ENCODE peak calls at places on chromosomes 13 and 19, in five cellular contexts. A, P, X, O and H are unnamed samples.
A peak's percentile ranks its signal among the peaks of the same experiment; 100 is the strongest.

GRCh38 chr13:91135949-91136348 is 211.5 kb upstream of the MIR17HG start:
- DNase-seq in A (no peak), P (no peak), X (no peak), O (no peak), H (no peak)

GRCh38 chr19:480016-480855 is 16.1 kb upstream of the MADCAM1 start:
- DNase-seq in A (peak; percentile 55), P (peak; percentile 55), X (peak; percentile 43), O (peak; percentile 87), H (no peak)

GRCh38 chr13:98246538-98247172 is 69.6 kb upstream of the RNF113B start:
- DNase-seq in A (no peak), P (no peak), X (no peak), O (no peak), H (no peak)

GRCh38 chr13:27170521-27171243 is 929 bp downstream of the USP12 start:
- DNase-seq in A (peak; percentile 63), P (peak; percentile 45), X (peak; percentile 36), O (peak; percentile 40), H (peak; percentile 80)

GRCh38 chr19:10431254-10431942 is 11.1 kb downstream of the PDE4A start:
- DNase-seq in A (no peak), P (no peak), X (peak; percentile 22), O (no peak), H (no peak)

GRCh38 chr13:106121173-106121754 is 414.2 kb downstream of the EFNB2 start:
- DNase-seq in A (no peak), P (no peak), X (no peak), O (no peak), H (no peak)

GRCh38 chr19:14582894-14583340 is at the start of gene CLEC17A:
- DNase-seq in A (no peak), P (no peak), X (no peak), O (no peak), H (no peak)

GRCh38 chr13:35225582-35225981 is 250.9 kb downstream of the MAB21L1 start:
- DNase-seq in A (no peak), P (no peak), X (no peak), O (no peak), H (no peak)

GRCh38 chr13:94548382-94549240 is 47.3 kb downstream of the TGDS start:
- DNase-seq in A (no peak), P (peak; percentile 39), X (peak; percentile 58), O (peak; percentile 53), H (peak; percentile 70)
- TF ChIP-seq CTCF in A (peak; percentile 37), P (no peak), X (no peak), O (peak; percentile 2), H (peak; percentile 16)

GRCh38 chr19:42529248-42529764 is 1.0 kb upstream of the CEACAM1 start:
- DNase-seq in A (peak; percentile 63), P (peak; percentile 73), X (peak; percentile 49), O (peak; percentile 70), H (peak; percentile 69)
- TF ChIP-seq CTCF in A (peak; percentile 94), P (peak; percentile 96), X (peak; percentile 95), O (peak; percentile 94), H (peak; percentile 94)

GRCh38 chr19:27774827-27775226 is 1438.1 kb downstream of the UQCRFS1 start:
- DNase-seq in A (no peak), P (no peak), X (no peak), O (no peak), H (peak; percentile 58)
- TF ChIP-seq CTCF in A (no peak), P (peak; percentile 32), X (peak; percentile 34), O (no peak), H (peak; percentile 23)

DNA sequence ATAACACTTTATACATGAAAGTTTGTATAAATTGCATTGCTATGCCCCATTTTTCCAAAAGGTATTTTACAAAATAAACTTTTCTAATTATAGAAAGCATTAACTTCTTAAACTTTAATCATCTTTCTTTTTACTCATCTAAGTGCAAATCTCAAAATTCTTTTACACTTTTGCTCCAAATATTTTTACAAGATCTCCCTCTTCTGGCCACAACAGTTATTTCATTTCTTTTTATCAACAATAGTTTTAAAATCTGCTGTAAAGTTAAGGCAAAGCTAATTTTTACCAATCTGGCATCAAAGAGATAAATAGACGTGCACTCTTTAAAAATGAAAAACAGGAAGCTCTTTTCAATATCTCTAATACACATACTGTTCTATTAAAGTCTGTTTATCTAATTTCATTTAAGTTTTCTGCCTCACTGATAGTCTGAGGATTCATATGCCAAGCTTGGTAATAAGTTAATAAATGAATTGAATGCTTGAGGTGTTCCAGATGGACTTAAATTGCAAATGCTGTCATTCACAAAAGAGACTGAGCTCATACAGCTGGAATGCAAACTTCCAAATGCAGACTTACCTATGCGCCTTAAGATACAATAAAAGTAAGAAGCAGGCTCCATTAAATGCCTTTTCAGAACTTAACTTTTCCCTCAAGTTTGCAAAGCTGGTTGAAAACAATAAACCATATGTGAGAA is 583.0 kb upstream of the ATXN8OS start:
- DNase-seq in A (no peak), P (no peak), X (no peak), O (no peak), H (no peak)
- TF ChIP-seq CTCF in A (peak; percentile 67), P (peak; percentile 12), X (no peak), O (no peak), H (peak; percentile 75)

GRCh38 chr19:16117594-16118033 is 5.9 kb downstream of the RAB8A start:
- DNase-seq in A (no peak), P (no peak), X (no peak), O (no peak), H (no peak)
- TF ChIP-seq CTCF in A (no peak), P (no peak), X (no peak), O (no peak), H (no peak)

GRCh38 chr19:36051236-36051635 is 2.8 kb downstream of the THAP8 start:
- DNase-seq in A (no peak), P (no peak), X (no peak), O (no peak), H (no peak)
- TF ChIP-seq CTCF in A (peak; percentile 37), P (peak; percentile 29), X (peak; percentile 11), O (no peak), H (no peak)

DNA sequence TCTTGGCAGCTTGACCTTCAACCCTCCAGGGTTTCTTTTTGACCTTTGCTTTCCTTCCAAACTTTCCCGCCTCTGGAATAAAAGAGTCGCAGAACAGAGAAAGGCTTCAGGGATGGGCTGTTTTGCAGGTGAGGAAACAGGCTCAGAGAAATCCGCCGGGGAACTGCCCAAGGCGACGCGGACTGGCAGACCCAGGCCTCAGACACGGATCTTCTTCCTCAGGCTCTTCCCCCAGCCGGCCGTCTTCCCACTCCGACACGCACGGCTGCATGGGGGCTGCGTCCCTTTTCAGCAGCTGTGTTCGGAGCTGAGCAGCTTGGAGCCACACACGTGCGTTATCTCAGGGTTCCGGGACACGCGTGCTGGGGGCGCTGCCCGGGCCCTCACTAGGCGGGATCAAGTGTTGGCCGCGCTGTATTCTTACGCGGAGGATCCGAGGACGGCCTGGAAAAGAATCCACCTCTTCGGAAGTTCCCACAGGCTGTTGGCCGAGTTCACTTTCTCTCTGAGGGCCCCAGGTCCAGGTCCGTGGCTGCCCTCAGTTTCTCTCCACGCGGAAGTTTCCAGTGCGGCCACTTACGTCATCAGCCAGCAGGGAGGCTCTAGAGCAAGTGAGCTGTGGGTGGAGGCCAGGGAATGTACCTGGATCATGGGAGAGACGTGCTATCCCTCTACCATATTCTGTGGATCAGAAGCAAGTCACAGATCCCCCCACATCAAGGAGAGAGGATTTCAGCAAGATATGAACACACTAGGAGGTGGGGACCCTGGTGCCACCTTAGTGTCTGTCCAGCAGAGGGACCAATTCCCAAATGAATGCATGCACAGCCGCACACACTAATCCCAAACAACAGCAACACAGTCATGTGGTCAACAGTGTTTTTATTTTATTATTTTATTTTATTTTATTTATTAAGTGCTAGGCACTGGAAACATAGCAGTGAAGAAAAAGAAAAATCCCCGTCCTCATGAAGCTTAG is 100.4 kb downstream of the ING1 start:
- DNase-seq in A (no peak), P (no peak), X (no peak), O (no peak), H (no peak)
- TF ChIP-seq CTCF in A (peak; percentile 18), P (peak; percentile 0), X (no peak), O (no peak), H (peak; percentile 42)

DNA sequence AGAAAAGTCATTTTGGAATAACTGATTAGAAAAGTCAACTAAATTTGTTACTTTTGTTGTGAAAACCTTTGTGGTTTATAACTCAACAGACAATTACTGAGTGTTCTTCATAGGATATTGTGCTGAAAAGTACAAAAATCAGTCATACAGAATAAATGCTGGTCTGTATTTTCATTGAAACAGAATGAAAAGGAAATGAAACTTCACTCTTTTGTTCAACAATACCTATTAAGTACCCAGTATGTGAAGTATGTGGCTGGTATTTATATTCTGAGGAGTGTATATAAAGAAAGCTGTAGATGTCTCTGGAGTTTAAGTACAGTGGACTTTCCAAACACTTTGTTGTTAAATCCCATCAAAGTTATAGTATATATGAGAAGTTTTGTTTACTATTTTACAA is 828.4 kb upstream of the ATXN8OS start:
- DNase-seq in A (no peak), P (no peak), X (no peak), O (no peak), H (no peak)
- TF ChIP-seq CTCF in A (no peak), P (no peak), X (no peak), O (no peak), H (no peak)